ENCODE peak calls at places on chromosomes 5 and 9, in six cellular contexts. Q, H, C, I, X and O are unnamed samples.

GRCh38 chr5:178895615-178896571 is at the start of gene ZFP2:
- DNase-seq in Q (peak; percentile 43), C (peak; percentile 30), X (no peak), H (peak; percentile 74), I (peak; percentile 54), O (peak; percentile 84)

GRCh38 chr9:33750307-33750838 is 45.0 kb upstream of the PRSS3 start:
- DNase-seq in H (peak; percentile 10), X (no peak), C (no peak), Q (no peak), I (no peak), O (no peak)

GRCh38 chr9:95330720-95331404 is 13.4 kb upstream of the FANCC start:
- DNase-seq in H (no peak), I (no peak), Q (no peak), X (no peak), C (no peak), O (no peak)

GRCh38 chr9:91036826-91037510 is 235.3 kb downstream of the SYK start:
- DNase-seq in C (peak; percentile 50), Q (peak; percentile 32), H (peak; percentile 79), I (peak; percentile 71), X (peak; percentile 18), O (peak; percentile 89)

GRCh38 chr5:64100203-64100602 is 65.4 kb upstream of the RNF180 start:
- DNase-seq in I (no peak), C (no peak), H (no peak), X (no peak), Q (no peak), O (no peak)

GRCh38 chr5:67292201-67292940 is 95.8 kb upstream of the CD180 start:
- DNase-seq in H (no peak), X (no peak), Q (no peak), C (no peak), I (no peak), O (no peak)

GRCh38 chr5:435961-436640 is 6.9 kb upstream of the EXOC3 start:
- DNase-seq in H (peak; percentile 64), C (no peak), Q (no peak), X (no peak), I (peak; percentile 31), O (no peak)

GRCh38 chr5:147628054-147628895 is 118.4 kb upstream of the DPYSL3 start:
- DNase-seq in C (peak; percentile 49), H (peak; percentile 34), Q (peak; percentile 1), X (no peak), I (no peak), O (peak; percentile 83)

GRCh38 chr5:134111741-134112647 is 2.5 kb upstream of the TCF7 start:
- DNase-seq in I (no peak), C (no peak), Q (no peak), X (no peak), H (no peak), O (no peak)

GRCh38 chr5:6659941-6660684 is 26.9 kb downstream of the SRD5A1 start:
- DNase-seq in X (no peak), I (no peak), C (no peak), Q (no peak), H (no peak), O (no peak)

GRCh38 chr5:73460133-73460532 is 11.6 kb upstream of the FOXD1 start:
- DNase-seq in I (no peak), H (no peak), Q (no peak), X (no peak), C (no peak), O (no peak)

GRCh38 chr9:80378669-80379293 is 807.0 kb downstream of the TLE4 start:
- DNase-seq in C (no peak), X (no peak), Q (no peak), I (no peak), H (no peak), O (no peak)

GRCh38 chr5:81081461-81081835 is 121.3 kb downstream of the RASGRF2 start:
- DNase-seq in C (peak; percentile 56), X (no peak), I (no peak), H (no peak), Q (peak; percentile 12), O (peak; percentile 29)

GRCh38 chr5:5320062-5320805 is 102.2 kb upstream of the ICE1 start:
- DNase-seq in C (no peak), X (no peak), Q (no peak), H (no peak), I (no peak), O (no peak)

GRCh38 chr5:78718827-78719226 is 70.3 kb upstream of the LHFPL2 start:
- DNase-seq in H (no peak), X (no peak), C (no peak), I (no peak), Q (no peak), O (no peak)

GRCh38 chr9:137602661-137603060 is 2.8 kb upstream of the ARRDC1 start:
- DNase-seq in C (no peak), I (no peak), H (no peak), Q (no peak), X (no peak), O (no peak)

GRCh38 chr5:96875805-96876291 is 452 bp upstream of the ERAP2 start:
- DNase-seq in X (peak; percentile 12), I (no peak), H (no peak), Q (no peak), C (no peak), O (no peak)

GRCh38 chr5:139141841-139142240 is 56.3 kb downstream of the SIL1 start:
- DNase-seq in X (no peak), Q (no peak), C (no peak), H (no peak), I (no peak), O (no peak)

GRCh38 chr5:106205916-106206571 is 1464.7 kb downstream of the EFNA5 start:
- DNase-seq in I (no peak), X (no peak), Q (no peak), C (no peak), H (no peak), O (no peak)

GRCh38 chr5:72107874-72108199 is 562 bp downstream of the MAP1B start:
- DNase-seq in Q (no peak), X (no peak), I (no peak), C (no peak), H (peak; percentile 33), O (no peak)

GRCh38 chr5:93346301-93346700 is 234.7 kb downstream of the NR2F1-AS1 start:
- DNase-seq in Q (no peak), H (no peak), C (no peak), X (no peak), I (no peak), O (no peak)

GRCh38 chr9:99085949-99086948 is 18.7 kb upstream of the TGFBR1 start:
- DNase-seq in I (no peak), H (no peak), Q (no peak), C (peak; percentile 1), X (no peak), O (no peak)

GRCh38 chr5:143183989-143184388 is 219.5 kb downstream of the NR3C1 start:
- DNase-seq in I (no peak), X (no peak), C (no peak), Q (no peak), H (no peak), O (no peak)

GRCh38 chr5:138981131-138981530 is 106.0 kb upstream of the LRRTM2 start:
- DNase-seq in H (no peak), C (no peak), Q (no peak), I (no peak), X (no peak), O (no peak)

GRCh38 chr9:72915659-72916058 is 37.2 kb downstream of the ALDH1A1 start:
- DNase-seq in H (no peak), C (no peak), Q (no peak), X (no peak), I (no peak), O (no peak)